ENCODE peak calls at places on chromosome 10, in six cellular contexts. X is endothelial cell of umbilical vein, E is K562, Z is HCT116, H is GM23338, O is H1. I is an unnamed sample.

GRCh38 chr10:47123889-47124288 is 176.1 kb upstream of the GDF10 start:
- DNase-seq in X (no peak), E (no peak), Z (no peak), H (no peak), O (peak; percentile 28), I (no peak)

GRCh38 chr10:23325132-23325531 is 19.5 kb downstream of the C10orf67 start:
- DNase-seq in X (no peak), E (no peak), Z (no peak), H (peak; percentile 11), O (no peak), I (no peak)

GRCh38 chr10:21423338-21423737 is 102.1 kb downstream of the SKIDA1 start:
- DNase-seq in X (no peak), E (no peak), Z (no peak), H (no peak), O (no peak), I (no peak)

GRCh38 chr10:84845628-84846261 is 517.4 kb downstream of the CCSER2 start:
- DNase-seq in X (no peak), E (no peak), Z (peak; percentile 23), H (peak; percentile 39), O (no peak), I (no peak)

GRCh38 chr10:95517536-95518454 is 43.4 kb downstream of the SORBS1 start:
- DNase-seq in X (peak; percentile 82), E (peak; percentile 26), Z (no peak), H (no peak), O (no peak), I (no peak)

GRCh38 chr10:77524300-77524711 is 113.3 kb downstream of the KCNMA1 start:
- DNase-seq in X (no peak), E (no peak), Z (no peak), H (no peak), O (no peak), I (no peak)

GRCh38 chr10:46514431-46514861 is 42.0 kb downstream of the GPRIN2 start:
- DNase-seq in X (no peak), E (no peak), Z (no peak), H (no peak), O (peak; percentile 45), I (no peak)

GRCh38 chr10:121610798-121611325 is 12.6 kb upstream of the FGFR2 start:
- DNase-seq in X (no peak), E (no peak), Z (no peak), H (no peak), O (no peak), I (no peak)

GRCh38 chr10:48475943-48476278 is 129.0 kb downstream of the ARHGAP22 start:
- DNase-seq in X (no peak), E (no peak), Z (no peak), H (no peak), O (no peak), I (no peak)

GRCh38 chr10:27225642-27226257 is 14.8 kb downstream of the ACBD5 start:
- DNase-seq in X (no peak), E (no peak), Z (no peak), H (no peak), O (no peak), I (no peak)

GRCh38 chr10:49187950-49188761 is at the start of gene TMEM273:
- DNase-seq in X (peak; percentile 32), E (peak; percentile 53), Z (no peak), H (no peak), O (no peak), I (no peak)

GRCh38 chr10:17348111-17349008 is 106.0 kb downstream of the ST8SIA6 start:
- DNase-seq in X (peak; percentile 56), E (peak; percentile 68), Z (peak; percentile 83), H (peak; percentile 43), O (no peak), I (peak; percentile 89)

GRCh38 chr10:11707936-11708335 is 34.2 kb upstream of the ECHDC3 start:
- DNase-seq in X (no peak), E (no peak), Z (no peak), H (no peak), O (no peak), I (no peak)

GRCh38 chr10:71396084-71396713 is 521 bp upstream of the CDH23 start:
- DNase-seq in X (no peak), E (peak; percentile 63), Z (no peak), H (peak; percentile 91), O (peak; percentile 79), I (no peak)
- TF ChIP-seq EZH2 in X (no peak), E (no peak), Z (no peak), H (no peak), O (no peak), I (no peak)

GRCh38 chr10:102408081-102408727 is 10.4 kb downstream of the PSD start:
- DNase-seq in X (no peak), E (no peak), Z (no peak), H (no peak), O (no peak), I (no peak)

GRCh38 chr10:102409604-102410426 is 8.8 kb downstream of the PSD start:
- DNase-seq in X (no peak), E (no peak), Z (no peak), H (peak; percentile 64), O (peak; percentile 67), I (no peak)

GRCh38 chr10:102407641-102407943 is 11.0 kb downstream of the PSD start:
- DNase-seq in X (no peak), E (no peak), Z (no peak), H (no peak), O (no peak), I (no peak)

GRCh38 chr10:102410427-102411073 is 8.0 kb downstream of the PSD start:
- DNase-seq in X (no peak), E (no peak), Z (no peak), H (peak; percentile 80), O (peak; percentile 70), I (no peak)

DNA sequence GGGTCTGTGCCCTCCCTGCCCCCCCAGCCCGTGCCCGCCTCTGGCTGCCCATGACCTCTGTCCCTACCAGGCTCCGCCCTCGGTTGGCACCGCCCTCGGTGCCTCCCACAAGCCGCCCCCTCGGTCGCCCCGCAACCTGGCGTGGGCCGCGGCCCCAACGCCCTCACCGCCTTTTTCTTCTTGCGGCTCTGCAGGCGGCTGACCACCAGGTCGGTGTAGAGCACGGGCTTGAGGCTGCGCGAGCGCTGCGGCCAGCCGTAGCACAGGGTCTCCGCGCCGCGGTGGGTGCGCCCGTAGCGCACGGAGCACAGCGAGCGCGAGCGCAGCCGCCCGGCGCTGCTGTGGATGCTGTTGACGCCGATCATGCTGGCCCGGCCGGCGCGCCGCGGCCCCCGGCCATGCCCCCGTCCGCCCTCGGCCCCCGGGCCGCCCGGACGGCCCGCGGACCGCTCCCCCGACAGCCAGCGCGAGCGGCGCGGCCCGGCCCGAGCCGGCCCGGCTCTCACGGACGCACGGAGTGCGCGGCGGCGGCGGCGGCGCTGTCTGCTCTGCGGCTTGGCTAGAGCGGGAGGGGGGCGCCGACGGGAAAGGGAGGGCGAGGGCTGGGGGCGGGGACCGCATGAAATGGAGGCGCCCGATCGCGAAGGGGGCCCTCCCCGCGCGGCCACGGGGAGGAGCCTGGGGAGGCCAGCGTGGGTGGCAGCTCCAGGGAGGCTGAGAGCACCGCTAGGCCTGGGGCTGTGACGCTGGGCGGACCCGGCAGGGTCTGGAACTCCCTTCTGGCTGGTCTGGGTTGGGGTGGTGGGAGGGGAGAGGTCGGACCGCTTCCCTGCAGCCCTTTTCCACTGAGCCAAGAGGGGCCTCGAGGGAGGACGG is 9.6 kb downstream of the PSD start:
- DNase-seq in X (no peak), E (peak; percentile 84), Z (no peak), H (peak; percentile 64), O (peak; percentile 67), I (no peak)
- TF ChIP-seq POLR2AphosphoS5 in X (no peak), E (no peak), Z (no peak), H (no peak), O (no peak), I (no peak)

DNA sequence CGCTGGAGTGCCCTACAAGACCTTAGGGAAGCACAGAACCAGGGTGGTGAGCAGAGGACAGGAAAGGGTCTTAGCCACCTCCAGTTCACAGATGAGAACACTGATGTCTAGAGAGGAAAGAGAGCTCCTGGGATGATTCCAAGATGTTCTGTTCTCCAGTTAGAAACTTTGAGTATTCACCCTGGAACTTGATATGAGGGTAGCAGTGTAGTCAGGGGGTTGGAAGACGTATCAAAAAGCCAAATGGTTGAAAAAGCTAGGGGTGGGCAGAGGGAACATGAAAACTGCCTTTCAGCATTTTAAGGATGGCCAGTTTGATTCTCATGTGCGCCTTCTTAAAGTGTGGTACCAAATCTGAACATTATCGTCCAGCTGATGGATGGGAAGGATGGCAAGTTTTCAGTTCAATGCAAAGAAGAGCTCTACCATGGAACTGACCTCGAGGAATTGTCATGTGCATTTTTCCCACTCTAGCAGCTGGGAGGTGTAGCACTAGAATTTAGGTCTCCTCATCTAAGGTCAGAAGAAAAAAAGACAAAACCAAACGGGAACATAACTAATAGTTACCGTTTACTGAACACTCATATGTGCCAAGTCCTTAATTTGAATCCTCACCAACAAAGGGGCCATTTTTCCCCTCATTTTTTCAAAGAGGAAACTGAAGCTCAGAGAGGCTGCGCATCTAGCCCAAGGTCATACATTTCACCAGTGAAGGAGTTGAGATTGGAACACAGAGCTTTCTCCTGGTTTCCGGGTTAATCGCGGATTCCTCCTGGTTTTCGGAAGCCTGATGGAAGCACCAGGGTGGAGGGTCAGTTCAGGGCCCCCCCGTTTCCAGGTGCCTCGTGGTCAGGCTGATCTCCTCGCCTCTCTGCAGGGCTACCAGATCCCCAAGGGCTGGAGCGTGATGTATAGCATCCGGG is 6.0 kb upstream of the CYP26A1 start:
- DNase-seq in X (no peak), E (no peak), Z (no peak), H (no peak), O (no peak), I (no peak)
- TF ChIP-seq EZH2 in X (peak; percentile 60), E (no peak), Z (no peak), H (peak; percentile 86), O (no peak), I (no peak)

DNA sequence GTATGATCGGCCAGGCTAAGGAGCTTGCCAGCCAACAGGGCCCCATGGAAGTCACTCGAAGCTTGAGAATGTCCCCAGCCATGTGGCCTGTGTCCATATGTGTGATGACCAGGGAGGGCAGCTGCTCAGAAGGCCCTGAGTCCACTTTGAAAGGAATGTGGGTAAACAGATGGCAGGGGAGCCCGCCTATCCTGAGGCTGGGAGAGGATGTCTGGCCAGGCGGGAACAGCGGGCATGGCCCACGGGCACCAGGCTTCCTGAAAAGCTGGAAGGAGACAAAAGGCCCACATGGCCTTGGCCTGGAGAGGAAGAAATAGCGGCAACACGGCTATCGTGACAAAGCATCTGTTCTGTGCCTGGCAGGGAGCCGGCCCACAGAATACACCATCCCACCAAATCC is 137.9 kb upstream of the PPIF start:
- DNase-seq in X (peak; percentile 63), E (no peak), Z (no peak), H (no peak), O (no peak), I (no peak)
- TF ChIP-seq POLR2AphosphoS5 in X (no peak), E (no peak), Z (no peak), H (no peak), O (no peak), I (no peak)

GRCh38 chr10:129966831-129967578 is 2.9 kb upstream of the EBF3 start:
- DNase-seq in X (no peak), E (no peak), Z (no peak), H (peak; percentile 76), O (peak; percentile 84), I (no peak)
- TF ChIP-seq EZH2 in X (peak; percentile 87), E (no peak), Z (no peak), H (no peak), O (no peak), I (no peak)

GRCh38 chr10:86533328-86533727 is 11.7 kb upstream of the WAPL start:
- DNase-seq in X (no peak), E (no peak), Z (no peak), H (no peak), O (no peak), I (no peak)

GRCh38 chr10:86536294-86536861 is 14.8 kb upstream of the WAPL start:
- DNase-seq in X (no peak), E (no peak), Z (no peak), H (peak; percentile 75), O (peak; percentile 76), I (no peak)

GRCh38 chr10:86538547-86538946 is 17.0 kb upstream of the WAPL start:
- DNase-seq in X (no peak), E (no peak), Z (no peak), H (no peak), O (no peak), I (no peak)

GRCh38 chr10:86535057-86535882 is 13.7 kb upstream of the WAPL start:
- DNase-seq in X (peak; percentile 19), E (peak; percentile 91), Z (peak; percentile 31), H (peak; percentile 86), O (peak; percentile 88), I (no peak)
- TF ChIP-seq POLR2AphosphoS5 in X (no peak), E (no peak), Z (peak; percentile 82), H (peak; percentile 67), O (no peak), I (no peak)

I was measured in SK-N-MC.